ENCODE peak calls at places on chromosomes 5 and 9, in seven cellular contexts. One of them, this sample, is unnamed. For H3K4me1, the result is how much of the 10 kb centered on the place peaks cover.

GRCh38 chr9:138120072-138120471 is 242.5 kb downstream of the CACNA1B start:
- DNase-seq in right atrium auricular region: no peak
- DNase-seq in colonic mucosa: no peak
- DNase-seq in cardiac muscle cell: no peak
- DNase-seq in A549: no peak
- DNase-seq in PC-3: no peak
- DNase-seq in CD8-positive, alpha-beta T cell: no peak
- DNase-seq in this sample: peak

GRCh38 chr5:171989946-171990712 is 16.3 kb downstream of the FBXW11 start:
- DNase-seq in right atrium auricular region: no peak
- DNase-seq in colonic mucosa: no peak
- DNase-seq in cardiac muscle cell: no peak
- DNase-seq in A549: no peak
- DNase-seq in PC-3: peak
- DNase-seq in CD8-positive, alpha-beta T cell: no peak
- DNase-seq in this sample: no peak

GRCh38 chr5:140962190-140962589 is 4.1 kb upstream of the PCDHAC2 start:
- DNase-seq in right atrium auricular region: no peak
- DNase-seq in colonic mucosa: no peak
- DNase-seq in cardiac muscle cell: no peak
- DNase-seq in A549: no peak
- DNase-seq in PC-3: no peak
- DNase-seq in CD8-positive, alpha-beta T cell: no peak
- DNase-seq in this sample: no peak

GRCh38 chr5:102747386-102748166 is 7.5 kb upstream of the PAM start:
- DNase-seq in right atrium auricular region: no peak
- DNase-seq in colonic mucosa: no peak
- DNase-seq in cardiac muscle cell: no peak
- DNase-seq in A549: no peak
- DNase-seq in PC-3: no peak
- DNase-seq in CD8-positive, alpha-beta T cell: no peak
- DNase-seq in this sample: no peak

GRCh38 chr5:21007781-21008180 is 1019.8 kb upstream of the CDH18 start:
- DNase-seq in right atrium auricular region: no peak
- DNase-seq in colonic mucosa: no peak
- DNase-seq in cardiac muscle cell: no peak
- DNase-seq in A549: no peak
- DNase-seq in PC-3: no peak
- DNase-seq in CD8-positive, alpha-beta T cell: no peak
- DNase-seq in this sample: no peak

GRCh38 chr9:72864327-72864726 is 88.5 kb downstream of the ALDH1A1 start:
- DNase-seq in right atrium auricular region: no peak
- DNase-seq in colonic mucosa: no peak
- DNase-seq in cardiac muscle cell: no peak
- DNase-seq in A549: no peak
- DNase-seq in PC-3: no peak
- DNase-seq in CD8-positive, alpha-beta T cell: no peak
- DNase-seq in this sample: no peak

GRCh38 chr5:137825165-137825564 is 42.5 kb upstream of the MYOT start:
- DNase-seq in right atrium auricular region: no peak
- DNase-seq in colonic mucosa: no peak
- DNase-seq in cardiac muscle cell: no peak
- DNase-seq in A549: peak
- DNase-seq in PC-3: peak
- DNase-seq in CD8-positive, alpha-beta T cell: no peak
- DNase-seq in this sample: no peak

GRCh38 chr9:119834064-119834620 is 464.9 kb upstream of the BRINP1 start:
- DNase-seq in right atrium auricular region: no peak
- DNase-seq in colonic mucosa: no peak
- DNase-seq in cardiac muscle cell: no peak
- DNase-seq in A549: no peak
- DNase-seq in PC-3: no peak
- DNase-seq in CD8-positive, alpha-beta T cell: no peak
- DNase-seq in this sample: no peak

GRCh38 chr9:125889122-125889523 is 141.9 kb downstream of the PBX3 start:
- DNase-seq in right atrium auricular region: no peak
- DNase-seq in colonic mucosa: peak
- DNase-seq in cardiac muscle cell: peak
- DNase-seq in A549: no peak
- DNase-seq in PC-3: no peak
- DNase-seq in CD8-positive, alpha-beta T cell: no peak
- DNase-seq in this sample: peak

GRCh38 chr9:93964685-93965084 is 9.5 kb upstream of the BARX1 start:
- DNase-seq in right atrium auricular region: no peak
- DNase-seq in colonic mucosa: peak
- DNase-seq in cardiac muscle cell: no peak
- DNase-seq in A549: no peak
- DNase-seq in PC-3: no peak
- DNase-seq in CD8-positive, alpha-beta T cell: no peak
- DNase-seq in this sample: no peak

GRCh38 chr9:37715260-37715659 is 38.3 kb upstream of the TRMT10B start:
- DNase-seq in right atrium auricular region: no peak
- DNase-seq in colonic mucosa: no peak
- DNase-seq in cardiac muscle cell: no peak
- DNase-seq in A549: no peak
- DNase-seq in PC-3: no peak
- DNase-seq in CD8-positive, alpha-beta T cell: no peak
- DNase-seq in this sample: no peak

GRCh38 chr5:52710972-52711596 is 76.6 kb upstream of the ITGA1 start:
- DNase-seq in right atrium auricular region: no peak
- DNase-seq in colonic mucosa: no peak
- DNase-seq in cardiac muscle cell: no peak
- DNase-seq in A549: no peak
- DNase-seq in PC-3: no peak
- DNase-seq in CD8-positive, alpha-beta T cell: no peak
- DNase-seq in this sample: no peak

GRCh38 chr5:156451505-156451904 is 124.5 kb downstream of the SGCD start:
- DNase-seq in right atrium auricular region: no peak
- DNase-seq in colonic mucosa: no peak
- DNase-seq in cardiac muscle cell: no peak
- DNase-seq in A549: no peak
- DNase-seq in PC-3: no peak
- DNase-seq in CD8-positive, alpha-beta T cell: no peak
- DNase-seq in this sample: no peak

GRCh38 chr5:1050449-1051365 is 42.1 kb downstream of the NKD2 start:
- DNase-seq in right atrium auricular region: no peak
- DNase-seq in colonic mucosa: no peak
- DNase-seq in cardiac muscle cell: no peak
- DNase-seq in A549: no peak
- DNase-seq in PC-3: no peak
- DNase-seq in CD8-positive, alpha-beta T cell: no peak
- DNase-seq in this sample: peak

GRCh38 chr5:159990506-159990905 is 18.4 kb upstream of the TTC1 start:
- DNase-seq in right atrium auricular region: no peak
- DNase-seq in colonic mucosa: no peak
- DNase-seq in cardiac muscle cell: no peak
- DNase-seq in A549: no peak
- DNase-seq in PC-3: peak
- DNase-seq in CD8-positive, alpha-beta T cell: no peak
- DNase-seq in this sample: no peak

GRCh38 chr5:154368041-154368800 is 77.6 kb upstream of the SAP30L start:
- DNase-seq in right atrium auricular region: peak
- DNase-seq in colonic mucosa: no peak
- DNase-seq in cardiac muscle cell: peak
- DNase-seq in A549: peak
- DNase-seq in PC-3: peak
- DNase-seq in CD8-positive, alpha-beta T cell: no peak
- DNase-seq in this sample: peak

GRCh38 chr5:56288880-56289601 is 55.9 kb upstream of the ANKRD55 start:
- DNase-seq in right atrium auricular region: no peak
- DNase-seq in colonic mucosa: no peak
- DNase-seq in cardiac muscle cell: no peak
- DNase-seq in A549: no peak
- DNase-seq in PC-3: no peak
- DNase-seq in CD8-positive, alpha-beta T cell: no peak
- DNase-seq in this sample: peak

GRCh38 chr5:108945094-108945493 is 197.4 kb downstream of the FER start:
- DNase-seq in right atrium auricular region: no peak
- DNase-seq in colonic mucosa: no peak
- DNase-seq in cardiac muscle cell: no peak
- DNase-seq in A549: no peak
- DNase-seq in PC-3: no peak
- DNase-seq in CD8-positive, alpha-beta T cell: no peak
- DNase-seq in this sample: no peak

GRCh38 chr9:13718086-13718485 is 438.6 kb upstream of the MPDZ start:
- DNase-seq in right atrium auricular region: no peak
- DNase-seq in colonic mucosa: no peak
- DNase-seq in cardiac muscle cell: no peak
- DNase-seq in A549: no peak
- DNase-seq in PC-3: peak
- DNase-seq in CD8-positive, alpha-beta T cell: no peak
- DNase-seq in this sample: no peak

GRCh38 chr5:73027361-73027760 is 71.5 kb downstream of the FCHO2 start:
- DNase-seq in right atrium auricular region: no peak
- DNase-seq in colonic mucosa: no peak
- DNase-seq in cardiac muscle cell: no peak
- DNase-seq in A549: no peak
- DNase-seq in PC-3: peak
- DNase-seq in CD8-positive, alpha-beta T cell: no peak
- DNase-seq in this sample: no peak

GRCh38 chr9:101791938-101792337 is 53.5 kb upstream of the GRIN3A start:
- DNase-seq in right atrium auricular region: no peak
- DNase-seq in colonic mucosa: peak
- DNase-seq in cardiac muscle cell: peak
- DNase-seq in A549: peak
- DNase-seq in PC-3: peak
- DNase-seq in CD8-positive, alpha-beta T cell: no peak
- DNase-seq in this sample: no peak

GRCh38 chr9:130311774-130312140 is 46.2 kb downstream of the HMCN2 start:
- DNase-seq in right atrium auricular region: no peak
- DNase-seq in colonic mucosa: no peak
- DNase-seq in cardiac muscle cell: no peak
- DNase-seq in A549: no peak
- DNase-seq in PC-3: no peak
- DNase-seq in CD8-positive, alpha-beta T cell: no peak
- DNase-seq in this sample: peak

DNA sequence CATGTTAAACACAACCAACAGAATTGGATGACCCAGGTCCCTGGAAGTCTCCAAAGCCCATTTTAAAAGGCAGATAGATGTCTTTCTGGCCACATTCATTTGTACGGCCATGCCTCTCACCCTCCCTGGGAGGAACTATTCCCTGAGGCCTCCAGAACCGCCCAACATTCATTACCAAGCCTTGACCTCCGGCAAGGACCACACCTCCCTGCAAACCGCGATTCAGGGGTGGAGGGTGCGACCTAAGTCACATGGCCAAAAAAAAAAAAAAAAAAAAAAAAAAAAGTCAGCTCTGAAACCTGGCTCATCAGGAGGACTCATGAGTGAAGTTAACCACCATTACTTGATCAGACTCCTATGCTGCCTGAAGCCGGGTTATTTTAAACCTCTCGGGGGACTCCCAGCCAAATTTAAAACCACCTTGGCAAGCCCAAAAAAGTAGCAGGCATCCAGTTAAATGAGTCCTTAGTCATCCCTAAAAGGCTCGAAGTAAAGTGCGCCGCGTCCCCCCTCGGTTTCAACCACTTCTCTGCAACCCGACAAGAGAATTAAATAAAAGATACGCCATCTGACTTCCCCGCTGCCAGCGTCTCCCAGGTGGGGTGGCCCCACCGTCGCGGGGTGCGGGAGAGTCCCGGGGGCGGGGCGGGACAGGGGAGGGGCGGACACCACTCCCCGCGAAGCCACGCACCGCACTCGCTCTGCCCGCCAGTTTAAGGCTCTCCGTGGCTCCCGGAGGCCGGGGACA is 2.4 kb downstream of the KLF9 start:
- DNase-seq in right atrium auricular region: peak
- DNase-seq in colonic mucosa: peak
- DNase-seq in cardiac muscle cell: no peak
- DNase-seq in A549: no peak
- DNase-seq in PC-3: no peak
- DNase-seq in CD8-positive, alpha-beta T cell: peak
- DNase-seq in this sample: peak
- H3K4me1 ChIP-seq in right atrium auricular region: under half
- H3K4me1 ChIP-seq in colonic mucosa: under half
- H3K4me1 ChIP-seq in cardiac muscle cell: under half
- H3K4me1 ChIP-seq in A549: under half
- H3K4me1 ChIP-seq in PC-3: under half
- H3K4me1 ChIP-seq in CD8-positive, alpha-beta T cell: under half
- H3K4me1 ChIP-seq in this sample: under half

DNA sequence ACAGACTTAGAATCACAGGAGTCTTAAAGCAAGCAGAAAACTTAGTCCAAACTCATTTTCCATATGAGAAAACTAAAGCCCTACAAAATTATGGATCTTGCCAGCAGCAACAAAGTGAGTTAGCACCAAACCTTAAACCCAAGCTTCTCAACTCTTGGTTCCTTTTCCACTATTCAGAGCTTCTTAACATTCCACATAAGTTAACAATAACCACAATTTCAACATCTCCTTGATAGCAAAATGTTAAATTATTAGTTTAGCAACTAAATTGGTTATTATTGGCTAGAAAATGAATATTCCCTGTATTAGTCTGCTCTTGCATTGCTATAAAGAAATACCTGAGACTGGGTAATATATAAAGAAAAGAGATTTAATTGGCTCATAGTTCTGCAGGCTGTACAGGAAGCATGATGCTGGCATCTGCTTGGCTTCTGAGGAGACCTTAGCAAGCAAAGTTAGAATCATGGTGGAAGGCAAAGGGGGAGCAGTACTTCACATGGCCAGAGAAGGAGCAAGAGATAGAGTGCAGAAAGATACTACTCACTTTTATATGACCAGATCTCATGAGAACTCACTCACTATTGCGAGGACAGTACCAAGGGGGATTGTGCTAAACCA is 26.2 kb upstream of the ARSB start:
- DNase-seq in right atrium auricular region: no peak
- DNase-seq in colonic mucosa: no peak
- DNase-seq in cardiac muscle cell: no peak
- DNase-seq in A549: peak
- DNase-seq in PC-3: no peak
- DNase-seq in CD8-positive, alpha-beta T cell: no peak
- DNase-seq in this sample: no peak
- TF ChIP-seq CTCF in right atrium auricular region: no peak
- TF ChIP-seq CTCF in colonic mucosa: no peak
- TF ChIP-seq CTCF in cardiac muscle cell: peak
- TF ChIP-seq CTCF in A549: no peak
- TF ChIP-seq CTCF in PC-3: no peak
- TF ChIP-seq CTCF in CD8-positive, alpha-beta T cell: no peak
- TF ChIP-seq CTCF in this sample: peak

DNA sequence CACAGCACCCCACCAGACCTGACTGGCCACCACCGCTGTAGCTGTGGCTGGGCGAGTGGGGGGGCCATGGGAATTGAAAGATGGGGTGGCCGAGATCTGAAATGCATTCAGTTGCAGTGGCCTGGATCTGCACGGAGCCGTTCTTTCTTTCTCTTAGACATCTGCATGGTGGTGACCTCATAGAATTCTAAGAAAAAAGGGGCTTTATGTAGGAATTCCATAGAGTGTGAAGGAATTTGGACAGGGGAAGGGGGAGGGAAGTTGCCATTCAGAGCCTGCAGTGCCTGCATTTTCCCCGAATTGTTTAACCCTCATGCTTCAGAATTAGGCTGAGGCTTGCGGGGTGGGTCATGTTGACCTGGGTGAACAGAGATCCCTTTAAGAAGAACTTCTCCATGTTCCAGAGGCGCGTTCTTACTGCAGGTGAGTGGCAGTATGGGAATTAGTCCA is 4.9 kb downstream of the NEK6 start:
- DNase-seq in right atrium auricular region: no peak
- DNase-seq in colonic mucosa: no peak
- DNase-seq in cardiac muscle cell: no peak
- DNase-seq in A549: no peak
- DNase-seq in PC-3: no peak
- DNase-seq in CD8-positive, alpha-beta T cell: no peak
- DNase-seq in this sample: peak
- H3K4me1 ChIP-seq in right atrium auricular region: half or more
- H3K4me1 ChIP-seq in colonic mucosa: under half
- H3K4me1 ChIP-seq in cardiac muscle cell: under half
- H3K4me1 ChIP-seq in A549: half or more
- H3K4me1 ChIP-seq in PC-3: under half
- H3K4me1 ChIP-seq in CD8-positive, alpha-beta T cell: under half
- H3K4me1 ChIP-seq in this sample: half or more

GRCh38 chr9:127224883-127225739 is 39.5 kb upstream of the GARNL3 start:
- DNase-seq in right atrium auricular region: peak
- DNase-seq in colonic mucosa: peak
- DNase-seq in cardiac muscle cell: peak
- DNase-seq in A549: peak
- DNase-seq in PC-3: peak
- DNase-seq in CD8-positive, alpha-beta T cell: peak
- DNase-seq in this sample: peak
- TF ChIP-seq CTCF in right atrium auricular region: no peak
- TF ChIP-seq CTCF in colonic mucosa: no peak
- TF ChIP-seq CTCF in cardiac muscle cell: no peak
- TF ChIP-seq CTCF in A549: no peak
- TF ChIP-seq CTCF in PC-3: no peak
- TF ChIP-seq CTCF in CD8-positive, alpha-beta T cell: no peak
- TF ChIP-seq CTCF in this sample: no peak